ENCODE peak calls at places on chromosome 11, in eight cellular contexts. N is stimulated activated CD8-positive, alpha-beta memory T cell treated with anti-CD3 and anti-CD28 coated beads, Interleukin-15, amount 100 ng/mL, for 4 hours; M is substantia nigra; S is NCI-H1436; V is HEK293T; J is NCI-H82; R is Daoy; H is mesendoderm. G is an unnamed sample.

GRCh38 chr11:59573216-59573615 is 42.4 kb downstream of the OSBP start:
- DNase-seq in M (no peak), S (no peak), V (no peak), H (no peak), J (no peak), N (no peak), R (no peak), G (no peak)

GRCh38 chr11:65794570-65795510 is 8.0 kb downstream of the OVOL1 start:
- DNase-seq in H (no peak), N (no peak), V (no peak), J (no peak), R (no peak), M (no peak), S (no peak), G (peak)

GRCh38 chr11:35045219-35045819 is 93.7 kb upstream of the CD44 start:
- DNase-seq in J (no peak), M (no peak), R (no peak), V (no peak), N (peak), H (no peak), S (no peak), G (no peak)

GRCh38 chr11:105033344-105033743 is 1.6 kb downstream of the CASP1 start:
- DNase-seq in M (no peak), H (no peak), N (no peak), V (no peak), R (no peak), J (no peak), S (no peak), G (no peak)

GRCh38 chr11:71129624-71130023 is 122.8 kb downstream of the SHANK2 start:
- DNase-seq in S (no peak), N (no peak), V (no peak), R (peak), M (no peak), H (no peak), J (no peak), G (no peak)

GRCh38 chr11:35404397-35404775 is 15.0 kb downstream of the SLC1A2 start:
- DNase-seq in S (no peak), N (no peak), V (peak), R (peak), M (no peak), J (peak), H (peak), G (peak)

GRCh38 chr11:87259731-87260130 is 222.0 kb downstream of the TMEM135 start:
- DNase-seq in M (no peak), H (peak), S (peak), N (no peak), V (no peak), R (no peak), J (no peak), G (no peak)

GRCh38 chr11:66914505-66914904 is 43.7 kb downstream of the PC start:
- DNase-seq in N (no peak), R (no peak), S (no peak), V (no peak), H (no peak), J (no peak), M (no peak), G (no peak)